ENCODE peak calls at places on chromosomes 11 and 22, in five cellular contexts. One of them, this sample, is unnamed.

GRCh38 chr11:28566643-28567042 is 458.5 kb downstream of the METTL15 start:
- DNase-seq in heart left ventricle: peak
- DNase-seq in breast epithelium: no peak
- DNase-seq in GM12865: no peak
- DNase-seq in hepatocyte: peak
- DNase-seq in this sample: peak

GRCh38 chr11:121446752-121447156 is 5.4 kb upstream of the SORL1 start:
- DNase-seq in GM12865: peak
- DNase-seq in hepatocyte: no peak
- DNase-seq in breast epithelium: no peak
- DNase-seq in heart left ventricle: no peak
- DNase-seq in this sample: peak

GRCh38 chr22:39454385-39454871 is 2.4 kb upstream of the MGAT3 start:
- DNase-seq in heart left ventricle: no peak
- DNase-seq in GM12865: no peak
- DNase-seq in hepatocyte: no peak
- DNase-seq in breast epithelium: no peak
- DNase-seq in this sample: no peak

GRCh38 chr22:18994056-18994455 is 58.0 kb upstream of the PRODH start:
- DNase-seq in breast epithelium: no peak
- DNase-seq in hepatocyte: no peak
- DNase-seq in GM12865: no peak
- DNase-seq in heart left ventricle: no peak
- DNase-seq in this sample: no peak

GRCh38 chr11:131833371-131833770 is 463.0 kb downstream of the NTM start:
- DNase-seq in breast epithelium: no peak
- DNase-seq in GM12865: no peak
- DNase-seq in heart left ventricle: no peak
- DNase-seq in hepatocyte: no peak
- DNase-seq in this sample: no peak

GRCh38 chr11:47466701-47467250 is 17.8 kb upstream of the RAPSN start:
- DNase-seq in GM12865: no peak
- DNase-seq in heart left ventricle: peak
- DNase-seq in hepatocyte: no peak
- DNase-seq in breast epithelium: no peak
- DNase-seq in this sample: peak

GRCh38 chr11:17522655-17523054 is 21.6 kb downstream of the USH1C start:
- DNase-seq in breast epithelium: no peak
- DNase-seq in hepatocyte: no peak
- DNase-seq in heart left ventricle: no peak
- DNase-seq in GM12865: no peak
- DNase-seq in this sample: no peak

GRCh38 chr11:2976289-2977063 is 15.7 kb downstream of the NAP1L4 start:
- DNase-seq in breast epithelium: no peak
- DNase-seq in GM12865: no peak
- DNase-seq in hepatocyte: no peak
- DNase-seq in heart left ventricle: no peak
- DNase-seq in this sample: no peak

GRCh38 chr11:124285610-124286344 is 28.0 kb downstream of the OR8D1 start:
- DNase-seq in GM12865: no peak
- DNase-seq in breast epithelium: no peak
- DNase-seq in heart left ventricle: no peak
- DNase-seq in hepatocyte: no peak
- DNase-seq in this sample: peak

GRCh38 chr11:36403661-36404060 is 106.4 kb downstream of the TRAF6 start:
- DNase-seq in heart left ventricle: no peak
- DNase-seq in breast epithelium: no peak
- DNase-seq in GM12865: no peak
- DNase-seq in hepatocyte: peak
- DNase-seq in this sample: no peak

GRCh38 chr11:65013692-65014145 is 241 bp upstream of the ARL2 start:
- DNase-seq in GM12865: peak
- DNase-seq in hepatocyte: peak
- DNase-seq in breast epithelium: peak
- DNase-seq in heart left ventricle: peak
- DNase-seq in this sample: peak

GRCh38 chr22:46564084-46564714 is 26.8 kb upstream of the CELSR1 start:
- DNase-seq in breast epithelium: no peak
- DNase-seq in heart left ventricle: no peak
- DNase-seq in GM12865: no peak
- DNase-seq in hepatocyte: no peak
- DNase-seq in this sample: no peak

GRCh38 chr22:18063311-18063710 is 14.5 kb upstream of the PEX26 start:
- DNase-seq in hepatocyte: no peak
- DNase-seq in heart left ventricle: no peak
- DNase-seq in breast epithelium: peak
- DNase-seq in GM12865: no peak
- DNase-seq in this sample: no peak

GRCh38 chr22:22700631-22701030 is 56.2 kb downstream of the GGTLC2 start:
- DNase-seq in heart left ventricle: no peak
- DNase-seq in GM12865: no peak
- DNase-seq in breast epithelium: no peak
- DNase-seq in hepatocyte: no peak
- DNase-seq in this sample: no peak

GRCh38 chr11:102292951-102293350 is 24.3 kb upstream of the BIRC3 start:
- DNase-seq in hepatocyte: no peak
- DNase-seq in heart left ventricle: no peak
- DNase-seq in breast epithelium: no peak
- DNase-seq in GM12865: no peak
- DNase-seq in this sample: no peak

GRCh38 chr22:36728505-36728904 is 25.0 kb upstream of the CACNG2 start:
- DNase-seq in GM12865: no peak
- DNase-seq in breast epithelium: no peak
- DNase-seq in heart left ventricle: no peak
- DNase-seq in hepatocyte: no peak
- DNase-seq in this sample: no peak

GRCh38 chr22:16954060-16954403 is 54.0 kb downstream of the GAB4 start:
- DNase-seq in GM12865: no peak
- DNase-seq in hepatocyte: no peak
- DNase-seq in heart left ventricle: no peak
- DNase-seq in breast epithelium: no peak
- DNase-seq in this sample: no peak

GRCh38 chr22:38353142-38353629 is 36.0 kb upstream of the CSNK1E start:
- DNase-seq in hepatocyte: peak
- DNase-seq in GM12865: peak
- DNase-seq in heart left ventricle: peak
- DNase-seq in breast epithelium: no peak
- DNase-seq in this sample: peak

GRCh38 chr22:47151490-47151889 is 389.0 kb downstream of the TBC1D22A start:
- DNase-seq in GM12865: no peak
- DNase-seq in breast epithelium: no peak
- DNase-seq in hepatocyte: no peak
- DNase-seq in heart left ventricle: no peak
- DNase-seq in this sample: peak

GRCh38 chr11:19794161-19794560 is 81.5 kb downstream of the NAV2 start:
- DNase-seq in hepatocyte: no peak
- DNase-seq in breast epithelium: no peak
- DNase-seq in heart left ventricle: no peak
- DNase-seq in GM12865: no peak
- DNase-seq in this sample: no peak

GRCh38 chr11:77503006-77503405 is 29.1 kb upstream of the PAK1 start:
- DNase-seq in GM12865: no peak
- DNase-seq in heart left ventricle: peak
- DNase-seq in hepatocyte: peak
- DNase-seq in breast epithelium: no peak
- DNase-seq in this sample: peak

GRCh38 chr22:27476729-27477128 is 324.8 kb downstream of the MN1 start:
- DNase-seq in GM12865: no peak
- DNase-seq in breast epithelium: peak
- DNase-seq in heart left ventricle: no peak
- DNase-seq in hepatocyte: peak
- DNase-seq in this sample: peak

GRCh38 chr11:67429038-67429668 is 859 bp downstream of the RPS6KB2 start:
- DNase-seq in hepatocyte: no peak
- DNase-seq in heart left ventricle: no peak
- DNase-seq in GM12865: no peak
- DNase-seq in breast epithelium: no peak
- DNase-seq in this sample: no peak

GRCh38 chr22:48538291-48538820 is 1289.3 kb downstream of the BRD1 start:
- DNase-seq in heart left ventricle: no peak
- DNase-seq in hepatocyte: no peak
- DNase-seq in breast epithelium: no peak
- DNase-seq in GM12865: no peak
- DNase-seq in this sample: no peak

GRCh38 chr22:49964136-49964492 is 3.5 kb downstream of the PIM3 start:
- DNase-seq in hepatocyte: no peak
- DNase-seq in GM12865: no peak
- DNase-seq in heart left ventricle: peak
- DNase-seq in breast epithelium: no peak
- DNase-seq in this sample: no peak

GRCh38 chr11:113833151-113833550 is 42.2 kb downstream of the USP28 start:
- DNase-seq in hepatocyte: no peak
- DNase-seq in breast epithelium: no peak
- DNase-seq in heart left ventricle: no peak
- DNase-seq in GM12865: no peak
- DNase-seq in this sample: no peak

GRCh38 chr22:20509344-20510047 is 2.1 kb downstream of the MED15 start:
- DNase-seq in GM12865: peak
- DNase-seq in heart left ventricle: peak
- DNase-seq in breast epithelium: peak
- DNase-seq in hepatocyte: peak
- DNase-seq in this sample: peak

GRCh38 chr22:49179175-49179574 is 648.5 kb downstream of the BRD1 start:
- DNase-seq in hepatocyte: no peak
- DNase-seq in breast epithelium: no peak
- DNase-seq in heart left ventricle: no peak
- DNase-seq in GM12865: no peak
- DNase-seq in this sample: no peak

GRCh38 chr11:86292912-86293606 is 9.0 kb upstream of the HIKESHI start:
- DNase-seq in breast epithelium: no peak
- DNase-seq in hepatocyte: no peak
- DNase-seq in heart left ventricle: no peak
- DNase-seq in GM12865: peak
- DNase-seq in this sample: no peak

GRCh38 chr11:15629690-15630321 is 515.1 kb downstream of the INSC start:
- DNase-seq in hepatocyte: peak
- DNase-seq in GM12865: peak
- DNase-seq in breast epithelium: no peak
- DNase-seq in heart left ventricle: peak
- DNase-seq in this sample: no peak

GRCh38 chr11:116774661-116775060 is 1.9 kb upstream of the BUD13 start:
- DNase-seq in heart left ventricle: no peak
- DNase-seq in hepatocyte: no peak
- DNase-seq in breast epithelium: no peak
- DNase-seq in GM12865: no peak
- DNase-seq in this sample: no peak

GRCh38 chr11:116771935-116772334 is 852 bp downstream of the BUD13 start:
- DNase-seq in heart left ventricle: no peak
- DNase-seq in hepatocyte: no peak
- DNase-seq in breast epithelium: no peak
- DNase-seq in GM12865: no peak
- DNase-seq in this sample: no peak

GRCh38 chr11:116773203-116774112 is 671 bp upstream of the BUD13 start:
- DNase-seq in hepatocyte: no peak
- DNase-seq in GM12865: peak
- DNase-seq in breast epithelium: no peak
- DNase-seq in heart left ventricle: no peak
- DNase-seq in this sample: no peak

GRCh38 chr11:116775975-116776374 is 3.2 kb upstream of the BUD13 start:
- DNase-seq in hepatocyte: no peak
- DNase-seq in heart left ventricle: no peak
- DNase-seq in breast epithelium: no peak
- DNase-seq in GM12865: no peak
- DNase-seq in this sample: no peak

GRCh38 chr11:116772443-116773202 is at the start of gene BUD13:
- DNase-seq in hepatocyte: peak
- DNase-seq in GM12865: peak
- DNase-seq in heart left ventricle: peak
- DNase-seq in breast epithelium: peak
- DNase-seq in this sample: peak
- TF ChIP-seq CTCF in hepatocyte: no peak
- TF ChIP-seq CTCF in GM12865: no peak
- TF ChIP-seq CTCF in heart left ventricle: no peak
- TF ChIP-seq CTCF in breast epithelium: no peak
- TF ChIP-seq CTCF in this sample: no peak

DNA sequence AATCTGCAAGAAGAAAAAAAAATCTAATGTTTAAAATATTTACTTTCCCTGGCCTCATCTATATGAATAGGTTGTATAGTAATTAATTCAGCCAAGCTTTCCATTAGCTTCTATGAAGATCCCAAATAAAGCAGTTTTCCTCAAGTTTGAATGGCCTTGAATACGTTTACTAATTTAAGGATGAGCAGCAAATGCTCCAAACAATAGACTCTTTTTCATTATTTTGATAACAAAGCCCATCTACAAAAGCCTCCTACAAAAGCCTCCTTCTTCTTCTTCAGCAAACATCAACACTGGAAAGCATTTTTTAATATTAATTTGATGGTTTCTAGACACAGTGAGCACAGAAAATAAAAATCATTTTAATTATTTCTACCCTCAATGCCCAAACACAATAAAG is 1130.3 kb upstream of the CNTN5 start:
- DNase-seq in GM12865: no peak
- DNase-seq in breast epithelium: no peak
- DNase-seq in hepatocyte: no peak
- DNase-seq in heart left ventricle: no peak
- DNase-seq in this sample: no peak
- H3K4me3 ChIP-seq in GM12865: no peak
- H3K4me3 ChIP-seq in breast epithelium: no peak
- H3K4me3 ChIP-seq in hepatocyte: no peak
- H3K4me3 ChIP-seq in heart left ventricle: no peak
- H3K4me3 ChIP-seq in this sample: no peak

GRCh38 chr22:43796567-43796966 is 15.5 kb downstream of the EFCAB6 start:
- DNase-seq in heart left ventricle: no peak
- DNase-seq in hepatocyte: peak
- DNase-seq in breast epithelium: no peak
- DNase-seq in GM12865: no peak
- DNase-seq in this sample: peak
- TF ChIP-seq CTCF in heart left ventricle: peak
- TF ChIP-seq CTCF in hepatocyte: peak
- TF ChIP-seq CTCF in breast epithelium: no peak
- TF ChIP-seq CTCF in GM12865: no peak
- TF ChIP-seq CTCF in this sample: peak

DNA sequence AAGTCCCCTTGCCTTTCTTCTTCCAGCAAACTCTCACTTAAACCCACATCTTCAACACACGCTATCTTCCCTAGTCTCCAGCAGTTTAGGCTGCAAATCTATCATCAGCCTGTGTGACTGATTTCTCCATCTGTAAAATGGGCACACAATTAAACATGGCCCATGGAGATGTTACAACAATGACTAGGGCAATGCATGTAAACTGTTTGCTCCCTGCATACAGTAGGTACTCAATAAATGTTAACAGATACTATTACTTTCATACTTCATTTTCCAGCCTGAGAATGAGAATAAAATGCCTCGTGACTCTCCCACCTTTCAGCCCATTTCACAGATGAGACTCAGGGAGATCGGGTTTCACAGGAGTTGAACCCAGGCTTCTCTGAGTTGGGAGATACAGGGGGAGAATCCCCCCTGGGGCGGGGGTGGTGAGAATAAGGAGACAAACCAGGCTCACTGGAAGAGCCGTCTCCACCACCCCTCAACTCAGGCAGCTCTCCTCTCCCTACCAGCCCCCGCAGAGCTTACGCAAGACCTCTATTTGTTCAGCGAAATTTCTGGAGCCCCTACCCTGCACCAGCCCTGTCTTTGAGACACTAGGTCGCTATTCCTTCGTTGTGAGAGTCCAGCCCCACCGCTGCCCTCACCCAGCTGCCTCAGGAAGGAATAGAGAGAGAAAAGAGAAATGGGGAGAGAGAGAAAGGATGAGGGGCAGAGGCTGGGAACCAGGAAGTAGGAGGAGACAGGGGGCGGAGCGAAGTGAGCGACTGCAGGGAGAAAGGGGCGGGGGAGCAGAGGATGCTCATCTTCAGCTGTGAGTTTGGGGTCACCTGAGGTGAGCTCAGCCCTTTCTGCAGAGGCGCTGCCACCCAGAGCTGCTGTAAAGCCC is 42.1 kb upstream of the KLHL35 start:
- DNase-seq in heart left ventricle: peak
- DNase-seq in hepatocyte: peak
- DNase-seq in GM12865: peak
- DNase-seq in breast epithelium: peak
- DNase-seq in this sample: peak
- H3K4me3 ChIP-seq in heart left ventricle: peak
- H3K4me3 ChIP-seq in hepatocyte: no peak
- H3K4me3 ChIP-seq in GM12865: no peak
- H3K4me3 ChIP-seq in breast epithelium: peak
- H3K4me3 ChIP-seq in this sample: peak